ENCODE peak calls at places on chromosome 17, in four cellular contexts. H is HCEC 1CT, O is NCI-H460, B is brain microvascular endothelial cell. A is an unnamed sample.

GRCh38 chr17:29682054-29682453 is 59.3 kb upstream of the CORO6 start:
- DNase-seq in H (no peak), O (no peak), B (no peak), A (peak; percentile 18)

GRCh38 chr17:19002805-19003542 is 1.6 kb downstream of the FAM83G start:
- DNase-seq in O (no peak), B (no peak), H (no peak), A (no peak)

GRCh38 chr17:27438631-27439030 is 17.6 kb upstream of the KSR1 start:
- DNase-seq in O (no peak), B (no peak), H (no peak), A (no peak)

GRCh38 chr17:78995022-78995760 is 14.4 kb downstream of the CANT1 start:
- DNase-seq in H (no peak), B (no peak), O (no peak), A (no peak)

GRCh38 chr17:78364436-78365281 is 4.8 kb upstream of the SOCS3 start:
- DNase-seq in H (no peak), O (no peak), B (no peak), A (no peak)

GRCh38 chr17:67289174-67289876 is 44.3 kb upstream of the HELZ start:
- DNase-seq in O (no peak), H (peak; percentile 25), B (peak; percentile 25), A (peak; percentile 9)

GRCh38 chr17:62807812-62808575 is at the start of gene MARCHF10:
- DNase-seq in B (no peak), O (no peak), H (no peak), A (no peak)

GRCh38 chr17:41324180-41325075 is 8.9 kb upstream of the KRTAP17-1 start:
- DNase-seq in H (peak; percentile 9), O (no peak), B (no peak), A (no peak)

GRCh38 chr17:63190821-63191220 is 224.8 kb downstream of the TANC2 start:
- DNase-seq in H (no peak), O (no peak), B (no peak), A (peak; percentile 67)

GRCh38 chr17:6019959-6020358 is 50.2 kb upstream of the WSCD1 start:
- DNase-seq in B (no peak), H (no peak), O (no peak), A (peak; percentile 2)

GRCh38 chr17:40532520-40533253 is 31.3 kb upstream of the TNS4 start:
- DNase-seq in O (no peak), B (no peak), H (no peak), A (peak; percentile 88)

A was measured in foreskin melanocyte.